ENCODE peak calls at places on chromosomes 3 and 15, in six cellular contexts. U is H9, X is H1, J is IMR-90, W is neuronal stem cell, H is trophoblast cell. P is an unnamed sample.

GRCh38 chr15:70870066-70870465 is 16.1 kb upstream of the LARP6 start:
- DNase-seq in U (no peak), X (no peak), J (peak), W (no peak), H (no peak), P (peak)

GRCh38 chr15:40238927-40239591 is at the start of gene PAK6:
- DNase-seq in U (peak), X (peak), J (peak), W (peak), H (peak), P (peak)

GRCh38 chr15:42348083-42348482 is 11.2 kb upstream of the CAPN3 start:
- DNase-seq in U (no peak), X (no peak), J (peak), W (no peak), H (peak), P (no peak)

GRCh38 chr3:183260167-183260904 is 7.3 kb downstream of the B3GNT5 start:
- DNase-seq in U (no peak), X (no peak), J (no peak), W (no peak), H (peak), P (no peak)

GRCh38 chr15:44697014-44697413 is 14.1 kb downstream of the PATL2 start:
- DNase-seq in U (no peak), X (no peak), J (no peak), W (no peak), H (no peak), P (no peak)

GRCh38 chr3:197421021-197421420 is 122.6 kb upstream of the DLG1 start:
- DNase-seq in U (no peak), X (no peak), J (no peak), W (no peak), H (no peak), P (no peak)

GRCh38 chr15:65310431-65311137 is 6.1 kb downstream of the RNU5B-1 start:
- DNase-seq in U (no peak), X (no peak), J (peak), W (no peak), H (peak), P (peak)

GRCh38 chr15:90665288-90666134 is 51.6 kb upstream of the BLM start:
- DNase-seq in U (no peak), X (no peak), J (peak), W (no peak), H (peak), P (no peak)

GRCh38 chr15:36370051-36370734 is 209.2 kb upstream of the CDIN1 start:
- DNase-seq in U (no peak), X (no peak), J (no peak), W (no peak), H (no peak), P (no peak)

GRCh38 chr15:79037848-79038247 is 52.7 kb downstream of the RASGRF1 start:
- DNase-seq in U (no peak), X (no peak), J (no peak), W (no peak), H (no peak), P (no peak)

GRCh38 chr15:50562735-50563640 is 16.5 kb upstream of the USP50 start:
- DNase-seq in U (no peak), X (no peak), J (peak), W (no peak), H (no peak), P (peak)

GRCh38 chr15:66779331-66780009 is 77.4 kb downstream of the SMAD6 start:
- DNase-seq in U (no peak), X (no peak), J (no peak), W (no peak), H (no peak), P (no peak)

GRCh38 chr15:65883571-65883970 is 14.3 kb downstream of the RAB11A start:
- DNase-seq in U (no peak), X (no peak), J (no peak), W (no peak), H (no peak), P (no peak)

GRCh38 chr3:113556556-113557335 is 24.4 kb downstream of the SIDT1 start:
- DNase-seq in U (no peak), X (no peak), J (no peak), W (no peak), H (peak), P (no peak)

GRCh38 chr3:43233062-43233461 is 53.3 kb upstream of the SNRK start:
- DNase-seq in U (no peak), X (no peak), J (no peak), W (no peak), H (no peak), P (no peak)

GRCh38 chr3:10228248-10228950 is 19.9 kb upstream of the TATDN2 start:
- DNase-seq in U (no peak), X (no peak), J (no peak), W (no peak), H (peak), P (no peak)

GRCh38 chr3:156433910-156434309 is 121.0 kb downstream of the SSR3 start:
- DNase-seq in U (no peak), X (no peak), J (peak), W (no peak), H (no peak), P (peak)

GRCh38 chr3:182414586-182414985 is 378.7 kb upstream of the ATP11B start:
- DNase-seq in U (no peak), X (no peak), J (no peak), W (no peak), H (no peak), P (no peak)

GRCh38 chr3:71039332-71039731 is 544.2 kb downstream of the FOXP1 start:
- DNase-seq in U (no peak), X (no peak), J (no peak), W (no peak), H (no peak), P (no peak)

GRCh38 chr3:169453256-169454059 is 210.1 kb downstream of the MECOM start:
- DNase-seq in U (no peak), X (no peak), J (no peak), W (no peak), H (no peak), P (no peak)

GRCh38 chr3:58144478-58145142 is 66.2 kb downstream of the DNASE1L3 start:
- DNase-seq in U (no peak), X (no peak), J (no peak), W (no peak), H (no peak), P (no peak)

GRCh38 chr15:73781038-73781925 is 28.1 kb upstream of the INSYN1 start:
- DNase-seq in U (peak), X (no peak), J (peak), W (no peak), H (peak), P (peak)

GRCh38 chr3:189099031-189099471 is 72.7 kb upstream of the TPRG1 start:
- DNase-seq in U (no peak), X (no peak), J (no peak), W (no peak), H (no peak), P (no peak)

GRCh38 chr3:56725175-56725574 is 42.1 kb upstream of the TASOR start:
- DNase-seq in U (no peak), X (no peak), J (no peak), W (no peak), H (no peak), P (no peak)

GRCh38 chr15:72289597-72290325 is 17.4 kb upstream of the PARP6 start:
- DNase-seq in U (no peak), X (no peak), J (no peak), W (no peak), H (no peak), P (no peak)

GRCh38 chr3:16425398-16426057 is 88.0 kb downstream of the RFTN1 start:
- DNase-seq in U (no peak), X (no peak), J (no peak), W (no peak), H (no peak), P (no peak)

GRCh38 chr3:67719333-67719732 is 64.9 kb upstream of the SUCLG2 start:
- DNase-seq in U (no peak), X (no peak), J (peak), W (no peak), H (no peak), P (peak)

GRCh38 chr3:197430502-197430901 is 125.3 kb downstream of the BDH1 start:
- DNase-seq in U (no peak), X (no peak), J (no peak), W (no peak), H (no peak), P (peak)

GRCh38 chr15:100863406-100864198 is 16.0 kb upstream of the ALDH1A3 start:
- DNase-seq in U (no peak), X (no peak), J (peak), W (no peak), H (no peak), P (peak)

GRCh38 chr3:31974454-31974853 is 6.6 kb downstream of the OSBPL10 start:
- DNase-seq in U (no peak), X (no peak), J (peak), W (no peak), H (no peak), P (peak)

GRCh38 chr15:92667291-92667904 is 11.8 kb upstream of the FAM174B start:
- DNase-seq in U (no peak), X (no peak), J (no peak), W (no peak), H (peak), P (peak)

GRCh38 chr3:149564079-149564478 is 89.6 kb downstream of the TM4SF4 start:
- DNase-seq in U (no peak), X (no peak), J (peak), W (no peak), H (peak), P (peak)

GRCh38 chr15:92025717-92026270 is 172.3 kb downstream of the SLCO3A1 start:
- DNase-seq in U (no peak), X (no peak), J (no peak), W (no peak), H (no peak), P (no peak)

GRCh38 chr15:38041576-38041975 is 107.1 kb downstream of the TMCO5A start:
- DNase-seq in U (no peak), X (no peak), J (peak), W (no peak), H (no peak), P (peak)

GRCh38 chr3:52310861-52311566 is 5.1 kb upstream of the DNAH1 start:
- DNase-seq in U (no peak), X (no peak), J (peak), W (no peak), H (no peak), P (no peak)

GRCh38 chr3:122533480-122533879 is 18.7 kb upstream of the KPNA1 start:
- DNase-seq in U (no peak), X (no peak), J (no peak), W (no peak), H (no peak), P (no peak)

GRCh38 chr3:111069974-111070751 is 1.5 kb upstream of the NECTIN3 start:
- DNase-seq in U (no peak), X (no peak), J (peak), W (no peak), H (peak), P (peak)

GRCh38 chr3:186502138-186502941 is 41.8 kb downstream of the CRYGS start:
- DNase-seq in U (no peak), X (no peak), J (no peak), W (no peak), H (no peak), P (no peak)

GRCh38 chr3:97871206-97871605 is 49.4 kb downstream of the CRYBG3 start:
- DNase-seq in U (no peak), X (no peak), J (peak), W (no peak), H (no peak), P (no peak)
- H3K4ac ChIP-seq in U (no peak), X (no peak), J (no peak), W (no peak), H (no peak), P (no peak)

GRCh38 chr3:64651286-64651685 is 36.5 kb downstream of the ADAMTS9 start:
- DNase-seq in U (no peak), X (no peak), J (no peak), W (no peak), H (no peak), P (no peak)
- H4K91ac ChIP-seq in U (no peak), X (no peak), J (no peak), W (no peak), H (no peak), P (no peak)

GRCh38 chr3:78589778-78590177 is 1178.0 kb downstream of the ROBO1 start:
- DNase-seq in U (no peak), X (no peak), J (no peak), W (no peak), H (no peak), P (peak)

DNA sequence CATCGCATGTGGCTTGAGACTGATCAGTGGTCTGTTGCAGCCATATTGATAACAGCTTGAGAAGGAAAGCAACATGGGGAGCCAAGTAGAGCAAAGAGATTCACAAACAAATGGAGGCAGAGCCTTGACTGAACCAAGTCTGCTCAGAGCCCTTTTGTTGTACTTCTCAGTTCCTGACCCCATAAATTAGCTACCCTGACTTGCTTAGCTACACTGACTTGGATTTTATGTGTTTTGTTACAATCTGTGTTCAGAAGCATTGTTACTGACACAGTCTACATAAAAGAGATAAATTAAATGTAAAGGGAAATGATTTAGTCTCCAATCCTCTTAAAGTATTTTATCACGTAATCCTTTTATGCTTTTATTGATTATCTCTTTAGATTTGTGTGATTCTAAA is 1178.6 kb downstream of the ROBO1 start:
- DNase-seq in U (no peak), X (no peak), J (no peak), W (no peak), H (no peak), P (peak)
- H4K8ac ChIP-seq in U (no peak), X (no peak), J (no peak), W (no peak), H (no peak), P (peak)

GRCh38 chr3:36945326-36945980 is 599 bp upstream of the TRANK1 start:
- DNase-seq in U (no peak), X (no peak), J (no peak), W (no peak), H (no peak), P (no peak)

GRCh38 chr3:36944012-36944640 is 728 bp downstream of the TRANK1 start:
- DNase-seq in U (peak), X (no peak), J (peak), W (peak), H (peak), P (peak)

GRCh38 chr3:36943601-36944000 is 1.3 kb downstream of the TRANK1 start:
- DNase-seq in U (no peak), X (no peak), J (no peak), W (no peak), H (no peak), P (no peak)

GRCh38 chr3:36942632-36943248 is 2.1 kb downstream of the TRANK1 start:
- DNase-seq in U (no peak), X (no peak), J (no peak), W (no peak), H (no peak), P (no peak)

GRCh38 chr3:36944641-36945270 is at the start of gene TRANK1:
- DNase-seq in U (peak), X (no peak), J (peak), W (no peak), H (peak), P (peak)
- H3K4ac ChIP-seq in U (no peak), X (peak), J (peak), W (peak), H (no peak), P (peak)

DNA sequence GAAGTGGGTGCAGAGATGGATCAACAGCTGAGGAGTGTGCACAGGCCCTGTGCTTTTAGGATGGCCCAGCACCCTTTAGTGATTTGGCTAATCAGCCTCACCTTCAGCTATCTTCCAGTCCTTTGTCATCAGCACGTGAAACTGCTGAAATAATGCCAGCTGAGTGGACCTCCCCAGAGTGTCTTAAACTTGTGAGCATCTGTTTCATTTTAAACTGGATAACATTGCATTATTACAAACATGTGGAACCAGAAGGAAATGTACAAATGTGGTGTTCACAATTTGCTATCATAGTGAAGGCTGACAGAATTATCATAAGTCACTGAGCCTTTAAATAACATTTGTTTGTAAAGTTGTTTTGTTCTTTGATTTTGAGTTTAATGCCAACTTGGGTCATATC is 15.2 kb downstream of the P2RY14 start:
- DNase-seq in U (no peak), X (no peak), J (peak), W (no peak), H (no peak), P (no peak)
- H4K91ac ChIP-seq in U (no peak), X (no peak), J (peak), W (no peak), H (no peak), P (no peak)

DNA sequence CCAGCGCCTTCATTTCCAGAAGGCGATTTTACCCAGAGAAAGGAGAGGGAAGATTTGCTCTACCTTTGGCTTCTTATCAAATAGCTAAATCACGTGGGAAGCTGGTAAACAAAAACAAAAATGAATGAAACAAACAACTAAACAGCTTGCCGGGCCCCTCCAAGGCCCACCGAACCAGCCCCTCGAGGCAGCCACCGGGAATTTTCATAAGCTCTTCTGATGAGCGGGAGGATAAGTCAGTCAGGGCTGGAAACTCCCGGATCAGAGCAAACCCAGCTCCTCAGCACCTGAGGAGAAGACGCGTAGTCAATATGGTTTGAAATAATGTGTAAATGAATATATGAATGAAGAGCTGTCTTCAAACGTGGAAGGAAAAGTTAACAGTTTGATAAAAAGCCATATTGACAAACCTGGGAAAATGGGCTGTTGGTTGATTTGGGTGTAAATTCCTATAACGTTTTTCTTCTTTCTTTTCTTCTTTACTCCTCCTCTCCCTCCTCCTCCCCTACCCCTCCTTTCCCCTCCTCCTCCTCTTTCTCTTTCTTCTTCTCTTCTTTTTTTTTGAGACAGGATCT is 10.7 kb downstream of the RPLP1 start:
- DNase-seq in U (no peak), X (no peak), J (no peak), W (no peak), H (peak), P (no peak)
- H4K8ac ChIP-seq in U (no peak), X (no peak), J (peak), W (no peak), H (peak), P (peak)

GRCh38 chr15:76341366-76342045 is 4.9 kb downstream of the ISL2 start:
- DNase-seq in U (peak), X (no peak), J (no peak), W (no peak), H (peak), P (no peak)

GRCh38 chr15:76340802-76341365 is 4.3 kb downstream of the ISL2 start:
- DNase-seq in U (peak), X (no peak), J (no peak), W (no peak), H (peak), P (no peak)

GRCh38 chr15:76342046-76342381 is 5.4 kb downstream of the ISL2 start:
- DNase-seq in U (peak), X (no peak), J (no peak), W (no peak), H (no peak), P (no peak)

GRCh38 chr15:76343313-76343996 is 6.9 kb downstream of the ISL2 start:
- DNase-seq in U (no peak), X (no peak), J (no peak), W (no peak), H (no peak), P (no peak)

GRCh38 chr15:76342382-76343201 is 6.0 kb downstream of the ISL2 start:
- DNase-seq in U (peak), X (no peak), J (no peak), W (no peak), H (no peak), P (no peak)
- H3K4ac ChIP-seq in U (no peak), X (no peak), J (no peak), W (no peak), H (no peak), P (no peak)

GRCh38 chr15:64224508-64224907 is 61.7 kb upstream of the PPIB start:
- DNase-seq in U (no peak), X (no peak), J (peak), W (no peak), H (no peak), P (peak)
- H4K91ac ChIP-seq in U (no peak), X (no peak), J (no peak), W (no peak), H (no peak), P (no peak)

GRCh38 chr3:147394168-147394941 is 12.0 kb downstream of the ZIC4 start:
- DNase-seq in U (no peak), X (no peak), J (no peak), W (no peak), H (no peak), P (no peak)
- H4K8ac ChIP-seq in U (no peak), X (no peak), J (no peak), W (no peak), H (no peak), P (no peak)

DNA sequence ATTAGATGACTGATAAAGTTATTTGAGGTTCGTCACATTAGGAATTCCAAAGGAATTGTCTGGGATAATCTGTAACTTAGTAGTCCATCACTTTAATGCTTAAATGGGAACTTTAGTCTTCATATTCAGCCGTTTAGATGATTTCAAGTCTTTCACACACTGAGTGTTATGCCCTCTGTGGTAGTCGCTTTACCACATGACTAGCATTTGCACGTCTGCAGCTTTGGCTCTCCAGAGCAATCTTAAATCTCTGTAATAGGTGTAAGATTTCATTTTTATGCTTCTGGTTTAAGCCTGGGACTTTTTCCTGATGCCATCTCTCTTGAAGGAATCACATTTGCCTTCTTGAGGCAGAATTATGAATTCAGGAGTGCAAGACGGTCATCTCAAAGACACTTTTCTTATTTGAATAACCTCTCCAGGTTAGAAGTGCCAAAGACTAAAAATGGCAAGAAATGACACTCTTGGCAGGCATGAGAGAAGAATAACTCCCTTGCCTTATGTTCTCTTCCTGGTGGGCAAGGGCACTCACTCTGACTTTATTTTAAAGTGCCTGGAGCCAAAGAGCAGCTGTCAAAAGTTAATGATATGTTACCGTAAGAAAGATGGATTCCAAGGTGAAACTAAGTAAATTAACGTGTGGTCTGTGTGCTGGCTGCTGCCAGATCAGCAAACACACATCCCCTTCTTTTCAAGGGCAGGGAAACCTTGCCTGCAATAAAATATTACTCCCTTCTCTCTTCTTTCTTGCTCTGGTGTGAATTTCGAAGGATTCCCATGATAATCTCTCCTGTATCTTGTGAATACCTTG is 153.3 kb downstream of the B3GALNT1 start:
- DNase-seq in U (no peak), X (no peak), J (no peak), W (no peak), H (no peak), P (no peak)
- H3K4ac ChIP-seq in U (no peak), X (no peak), J (no peak), W (no peak), H (no peak), P (no peak)